ENCODE peak calls at places on chromosomes 5 and 9, in six cellular contexts. M, C, H, T, Y and A are unnamed samples.

GRCh38 chr9:118522093-118523028 is 818.2 kb downstream of the TLR4 start:
- DNase-seq in C (peak), H (peak), M (no peak), T (peak), Y (peak), A (no peak)

GRCh38 chr5:132953710-132954109 is 9.7 kb downstream of the AFF4 start:
- DNase-seq in H (no peak), C (no peak), M (no peak), Y (no peak), T (no peak), A (no peak)

GRCh38 chr9:20683351-20684034 is 566 bp upstream of the FOCAD start:
- DNase-seq in Y (peak), M (no peak), C (peak), T (peak), H (peak), A (peak)

GRCh38 chr5:126003309-126003708 is 419.9 kb upstream of the GRAMD2B start:
- DNase-seq in Y (peak), M (no peak), H (peak), C (peak), T (peak), A (no peak)

GRCh38 chr9:136654820-136655219 is 7.9 kb upstream of the EGFL7 start:
- DNase-seq in Y (no peak), H (no peak), C (no peak), M (no peak), T (no peak), A (no peak)

GRCh38 chr5:15425802-15426201 is 74.2 kb upstream of the FBXL7 start:
- DNase-seq in T (no peak), C (peak), Y (no peak), H (peak), M (no peak), A (no peak)

GRCh38 chr5:145811834-145812625 is 23.1 kb downstream of the PRELID2 start:
- DNase-seq in M (no peak), Y (peak), T (no peak), C (peak), H (peak), A (peak)

GRCh38 chr9:98360176-98360708 is 104.8 kb upstream of the TBC1D2 start:
- DNase-seq in Y (no peak), M (no peak), T (no peak), C (no peak), H (no peak), A (no peak)

GRCh38 chr9:114925672-114926071 is 4.7 kb downstream of the TNFSF8 start:
- DNase-seq in T (no peak), H (no peak), C (no peak), Y (no peak), M (no peak), A (no peak)